ENCODE peak calls at places on chromosomes 12 and 14, in seven cellular contexts. N, W, C, T, D, S and G are unnamed samples.

GRCh38 chr12:54879579-54879978 is 25.3 kb downstream of the MUCL1 start:
- DNase-seq in N (no peak), W (no peak), C (no peak), T (no peak), D (no peak), S (no peak), G (no peak)

GRCh38 chr14:60721331-60722162 is 2.6 kb downstream of the SIX4 start:
- DNase-seq in N (peak), W (peak), C (peak), T (peak), D (peak), S (peak), G (no peak)

GRCh38 chr14:51562816-51563215 is 88.9 kb upstream of the FRMD6 start:
- DNase-seq in N (peak), W (no peak), C (peak), T (no peak), D (no peak), S (no peak), G (no peak)

GRCh38 chr12:59651230-59651920 is 55.5 kb downstream of the SLC16A7 start:
- DNase-seq in N (peak), W (no peak), C (peak), T (no peak), D (no peak), S (no peak), G (no peak)

GRCh38 chr12:50333441-50333840 is 50.1 kb upstream of the LIMA1 start:
- DNase-seq in N (peak), W (no peak), C (no peak), T (no peak), D (no peak), S (no peak), G (no peak)

GRCh38 chr14:56534656-56535055 is 44.9 kb upstream of the TMEM260 start:
- DNase-seq in N (no peak), W (no peak), C (no peak), T (no peak), D (no peak), S (no peak), G (no peak)

GRCh38 chr12:123571343-123571813 is 13.0 kb upstream of the TMED2 start:
- DNase-seq in N (peak), W (peak), C (peak), T (no peak), D (peak), S (no peak), G (no peak)

GRCh38 chr12:50764861-50765324 is 992 bp downstream of the ATF1 start:
- DNase-seq in N (peak), W (no peak), C (peak), T (no peak), D (no peak), S (no peak), G (no peak)

GRCh38 chr12:64696065-64696741 is 63.0 kb downstream of the GNS start:
- DNase-seq in N (no peak), W (no peak), C (peak), T (no peak), D (no peak), S (no peak), G (no peak)

GRCh38 chr12:89140580-89141236 is 211.6 kb downstream of the DUSP6 start:
- DNase-seq in N (peak), W (no peak), C (no peak), T (no peak), D (no peak), S (no peak), G (no peak)

GRCh38 chr14:102316746-102317563 is 2.6 kb upstream of the ZNF839 start:
- DNase-seq in N (peak), W (peak), C (peak), T (peak), D (peak), S (peak), G (peak)

GRCh38 chr12:13257356-13257875 is 60.9 kb downstream of the EMP1 start:
- DNase-seq in N (no peak), W (no peak), C (no peak), T (no peak), D (no peak), S (no peak), G (no peak)

GRCh38 chr14:97149775-97150174 is 352.6 kb downstream of the VRK1 start:
- DNase-seq in N (no peak), W (no peak), C (no peak), T (no peak), D (no peak), S (no peak), G (no peak)

GRCh38 chr14:99174081-99174851 is 97.7 kb downstream of the BCL11B start:
- DNase-seq in N (no peak), W (peak), C (no peak), T (no peak), D (no peak), S (peak), G (no peak)

GRCh38 chr12:20174776-20175175 is 193.6 kb upstream of the PDE3A start:
- DNase-seq in N (no peak), W (no peak), C (no peak), T (no peak), D (no peak), S (no peak), G (no peak)

GRCh38 chr14:86543531-86543930 is 1013.6 kb downstream of the FLRT2 start:
- DNase-seq in N (no peak), W (no peak), C (no peak), T (no peak), D (no peak), S (no peak), G (no peak)

GRCh38 chr14:96364911-96365310 is 1.6 kb downstream of the GSKIP start:
- DNase-seq in N (no peak), W (no peak), C (no peak), T (no peak), D (no peak), S (no peak), G (no peak)

GRCh38 chr12:105072888-105073488 is 11.3 kb downstream of the ALDH1L2 start:
- DNase-seq in N (no peak), W (no peak), C (no peak), T (no peak), D (no peak), S (no peak), G (no peak)

GRCh38 chr12:71556881-71557280 is 106.8 kb downstream of the ZFC3H1 start:
- DNase-seq in N (peak), W (no peak), C (peak), T (no peak), D (peak), S (no peak), G (no peak)

GRCh38 chr12:71567562-71567961 is 96.1 kb downstream of the ZFC3H1 start:
- DNase-seq in N (no peak), W (no peak), C (no peak), T (no peak), D (no peak), S (no peak), G (no peak)

GRCh38 chr14:97177016-97177415 is 379.8 kb downstream of the VRK1 start:
- DNase-seq in N (no peak), W (no peak), C (peak), T (no peak), D (peak), S (no peak), G (no peak)

GRCh38 chr14:54369343-54369742 is 27.5 kb upstream of the CDKN3 start:
- DNase-seq in N (no peak), W (no peak), C (no peak), T (no peak), D (no peak), S (no peak), G (no peak)

GRCh38 chr14:104560586-104560945 is 19.0 kb upstream of the C14orf180 start:
- DNase-seq in N (no peak), W (no peak), C (no peak), T (no peak), D (no peak), S (no peak), G (peak)

GRCh38 chr14:94374749-94375148 is 13.7 kb downstream of the SERPINA1 start:
- DNase-seq in N (no peak), W (no peak), C (no peak), T (no peak), D (no peak), S (no peak), G (no peak)

GRCh38 chr14:57930241-57930975 is 64.5 kb upstream of the SLC35F4 start:
- DNase-seq in N (no peak), W (no peak), C (no peak), T (no peak), D (no peak), S (no peak), G (no peak)

GRCh38 chr12:13790317-13790716 is 191.1 kb downstream of the GRIN2B start:
- DNase-seq in N (no peak), W (no peak), C (no peak), T (no peak), D (no peak), S (no peak), G (no peak)

GRCh38 chr12:131098178-131098981 is 144.7 kb downstream of the ADGRD1 start:
- DNase-seq in N (no peak), W (no peak), C (no peak), T (no peak), D (no peak), S (no peak), G (peak)

GRCh38 chr14:65360144-65360784 is 52.3 kb upstream of the FUT8 start:
- DNase-seq in N (no peak), W (no peak), C (no peak), T (no peak), D (no peak), S (no peak), G (no peak)

GRCh38 chr14:61285364-61285763 is 4.2 kb upstream of the TMEM30B start:
- DNase-seq in N (no peak), W (no peak), C (no peak), T (no peak), D (no peak), S (no peak), G (no peak)

GRCh38 chr12:97283297-97283696 is 179.3 kb upstream of the RMST start:
- DNase-seq in N (no peak), W (no peak), C (no peak), T (no peak), D (no peak), S (no peak), G (no peak)

GRCh38 chr12:67772276-67773169 is 124.0 kb downstream of the DYRK2 start:
- DNase-seq in N (peak), W (no peak), C (no peak), T (no peak), D (no peak), S (no peak), G (no peak)

GRCh38 chr12:58873496-58873895 is 46.8 kb downstream of the LRIG3 start:
- DNase-seq in N (peak), W (no peak), C (no peak), T (no peak), D (no peak), S (no peak), G (no peak)

DNA sequence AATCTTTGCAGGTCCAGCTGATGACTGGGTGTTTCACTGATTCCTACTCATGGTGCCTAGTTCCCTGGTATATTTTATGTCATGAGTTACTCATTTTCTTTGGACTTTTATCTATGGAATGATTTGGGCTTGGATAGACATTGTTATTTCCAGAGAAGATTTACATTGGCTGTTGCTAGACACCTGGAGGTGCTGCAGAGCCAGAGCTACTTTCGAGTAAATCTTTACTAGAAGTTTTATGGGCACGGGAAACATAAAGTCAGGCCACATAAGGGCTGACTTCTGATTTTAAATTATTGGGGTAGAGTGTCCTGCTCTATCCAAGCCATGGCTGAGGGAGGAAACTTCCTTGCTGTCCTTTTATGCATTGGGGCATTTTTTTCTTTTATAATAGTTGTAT is 175.9 kb upstream of the ABCD2 start:
- DNase-seq in N (no peak), W (no peak), C (no peak), T (no peak), D (no peak), S (no peak), G (no peak)
- TF ChIP-seq CTCF in N (no peak), W (no peak), C (no peak), T (no peak), D (no peak), S (no peak), G (no peak)

GRCh38 chr14:106874365-106874764 is 1348.0 kb downstream of the TMEM121 start:
- DNase-seq in N (no peak), W (no peak), C (no peak), T (no peak), D (no peak), S (no peak), G (no peak)

GRCh38 chr14:106877527-106877926 is 1351.1 kb downstream of the TMEM121 start:
- DNase-seq in N (no peak), W (no peak), C (no peak), T (no peak), D (no peak), S (no peak), G (no peak)

GRCh38 chr14:106876711-106877110 is 1350.3 kb downstream of the TMEM121 start:
- DNase-seq in N (no peak), W (no peak), C (no peak), T (no peak), D (no peak), S (no peak), G (no peak)

GRCh38 chr14:106875503-106875902 is 1349.1 kb downstream of the TMEM121 start:
- DNase-seq in N (no peak), W (peak), C (no peak), T (peak), D (no peak), S (no peak), G (no peak)

DNA sequence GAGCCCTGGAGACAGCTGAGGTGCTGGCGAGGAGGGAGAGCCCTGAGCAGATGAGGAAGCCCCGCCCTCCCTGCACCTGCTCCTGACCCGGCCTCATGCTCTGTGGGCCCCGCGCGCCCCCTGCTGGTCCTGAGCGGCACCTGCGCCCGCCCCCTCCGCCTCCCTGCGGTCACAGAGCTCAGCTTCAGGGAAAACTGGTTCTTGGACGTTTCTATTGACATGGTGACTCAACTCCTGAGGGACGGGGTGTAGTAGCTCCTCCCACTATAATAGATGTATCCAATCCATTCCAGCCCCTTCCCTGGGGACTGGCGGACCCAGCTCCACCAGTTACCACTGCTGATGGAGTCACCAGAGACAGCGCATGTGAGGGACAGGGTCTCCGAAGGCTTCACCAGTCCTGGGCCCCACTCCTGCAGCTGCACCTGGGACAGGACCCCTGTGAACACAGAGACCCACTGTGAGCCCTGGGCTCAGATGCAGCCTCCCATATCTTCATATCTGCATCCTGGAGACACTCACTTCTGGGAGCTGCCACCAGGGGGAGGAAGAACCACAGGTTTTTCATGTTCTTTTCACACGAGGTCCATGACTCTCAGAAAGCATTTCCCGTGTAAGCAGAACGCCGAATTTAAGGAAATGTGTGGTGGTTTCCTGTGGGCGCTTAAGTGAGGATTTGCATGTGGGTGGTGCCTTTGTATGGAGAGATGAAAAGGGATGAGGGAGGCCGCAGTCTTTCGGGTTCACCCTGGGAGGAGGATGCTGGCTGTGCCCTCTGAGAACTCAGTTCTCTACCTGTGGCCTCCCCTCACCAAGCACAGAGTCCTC is 1346.5 kb downstream of the TMEM121 start:
- DNase-seq in N (no peak), W (peak), C (peak), T (peak), D (no peak), S (peak), G (peak)
- TF ChIP-seq CTCF in N (no peak), W (peak), C (peak), T (peak), D (peak), S (peak), G (peak)

GRCh38 chr14:38187475-38187874 is 20.2 kb upstream of the SSTR1 start:
- DNase-seq in N (no peak), W (peak), C (peak), T (no peak), D (no peak), S (no peak), G (no peak)
- TF ChIP-seq CTCF in N (no peak), W (no peak), C (no peak), T (no peak), D (no peak), S (no peak), G (no peak)

GRCh38 chr12:49130151-49131050 is 794 bp downstream of the TUBA1B start:
- DNase-seq in N (peak), W (peak), C (peak), T (peak), D (peak), S (peak), G (peak)
- TF ChIP-seq CTCF in N (peak), W (peak), C (peak), T (peak), D (peak), S (peak), G (peak)

GRCh38 chr14:31934767-31935266 is 142.3 kb upstream of the ARHGAP5 start:
- DNase-seq in N (peak), W (no peak), C (peak), T (no peak), D (peak), S (no peak), G (no peak)

GRCh38 chr14:31933716-31934115 is 143.4 kb upstream of the ARHGAP5 start:
- DNase-seq in N (no peak), W (no peak), C (no peak), T (no peak), D (no peak), S (no peak), G (no peak)

GRCh38 chr14:31937730-31938346 is 139.3 kb upstream of the ARHGAP5 start:
- DNase-seq in N (peak), W (peak), C (peak), T (no peak), D (peak), S (no peak), G (peak)

GRCh38 chr14:31936100-31936499 is 141.0 kb upstream of the ARHGAP5 start:
- DNase-seq in N (no peak), W (no peak), C (no peak), T (no peak), D (no peak), S (no peak), G (no peak)

DNA sequence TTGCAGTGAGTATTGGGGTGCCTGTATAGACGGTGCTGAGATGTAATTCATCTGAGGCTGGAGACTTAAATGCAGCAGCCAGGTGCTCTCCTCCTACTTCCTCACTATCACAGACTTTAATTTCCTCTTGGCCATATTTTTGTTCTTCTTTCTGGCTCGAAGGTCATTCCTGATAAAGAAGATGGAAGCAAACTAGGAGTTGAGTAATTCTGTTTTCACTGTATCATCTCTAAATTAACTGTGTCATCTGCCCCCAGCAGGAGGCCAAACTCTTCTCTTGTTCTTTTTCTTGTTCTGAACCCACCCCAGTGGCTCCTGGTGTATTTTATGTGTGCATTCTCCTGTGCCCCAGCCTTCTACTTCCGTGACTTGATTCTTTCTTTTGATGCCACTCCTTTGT is 141.7 kb upstream of the ARHGAP5 start:
- DNase-seq in N (no peak), W (no peak), C (no peak), T (no peak), D (no peak), S (no peak), G (no peak)
- TF ChIP-seq CTCF in N (no peak), W (no peak), C (no peak), T (no peak), D (no peak), S (no peak), G (no peak)

GRCh38 chr14:93033983-93034670 is 81.6 kb downstream of the ITPK1 start:
- DNase-seq in N (no peak), W (no peak), C (no peak), T (peak), D (no peak), S (peak), G (no peak)
- TF ChIP-seq CTCF in N (peak), W (no peak), C (no peak), T (peak), D (peak), S (peak), G (peak)

DNA sequence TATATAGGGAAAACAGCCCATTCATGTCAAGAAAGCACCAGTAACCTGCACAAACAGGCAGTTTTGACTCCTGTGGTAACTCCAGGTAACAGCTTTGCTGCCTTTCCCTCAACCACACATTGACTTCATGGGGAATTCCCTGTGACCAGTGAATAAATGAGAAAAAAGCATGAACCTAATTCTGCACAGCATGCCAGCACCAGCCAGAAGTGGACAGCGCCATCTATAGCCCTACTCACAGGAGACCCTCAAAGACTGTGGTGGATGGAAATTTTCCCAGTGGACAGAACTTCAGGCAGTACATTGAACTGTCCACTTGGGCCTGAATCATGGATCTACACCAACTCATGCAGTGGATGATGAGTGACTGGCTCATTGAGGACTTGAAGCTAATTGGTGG is 152.1 kb downstream of the SLC8A3 start:
- DNase-seq in N (no peak), W (no peak), C (no peak), T (no peak), D (no peak), S (no peak), G (no peak)
- TF ChIP-seq CTCF in N (no peak), W (no peak), C (no peak), T (no peak), D (peak), S (no peak), G (no peak)

GRCh38 chr12:47636908-47637780 is 68.7 kb downstream of the RPAP3 start:
- DNase-seq in N (no peak), W (peak), C (no peak), T (peak), D (peak), S (no peak), G (peak)
- TF ChIP-seq CTCF in N (peak), W (no peak), C (peak), T (peak), D (peak), S (no peak), G (peak)

GRCh38 chr14:30252151-30252550 is 306.8 kb upstream of the G2E3 start:
- DNase-seq in N (peak), W (no peak), C (no peak), T (no peak), D (no peak), S (no peak), G (no peak)
- TF ChIP-seq CTCF in N (no peak), W (no peak), C (no peak), T (no peak), D (no peak), S (no peak), G (no peak)